ENCODE peak calls at places on chromosomes 1 and 21, in ten cellular contexts. One of them, this sample, is unnamed.
A peak's percentile ranks its signal among the peaks of the same experiment; 100 is the strongest.

GRCh38 chr1:209911746-209912145 is 26.3 kb upstream of the SYT14 start:
- DNase-seq in body of pancreas: no peak
- DNase-seq in breast epithelium: no peak
- DNase-seq in CD8-positive, alpha-beta T cell: no peak
- DNase-seq in cardiac muscle cell: no peak
- DNase-seq in ascending aorta: no peak
- DNase-seq in astrocyte: no peak
- DNase-seq in kidney: no peak
- DNase-seq in uterus: no peak
- DNase-seq in thoracic aorta: no peak
- DNase-seq in this sample: no peak

GRCh38 chr1:197743578-197743977 is 31.7 kb downstream of the DENND1B start:
- DNase-seq in body of pancreas: no peak
- DNase-seq in breast epithelium: no peak
- DNase-seq in CD8-positive, alpha-beta T cell: no peak
- DNase-seq in cardiac muscle cell: no peak
- DNase-seq in ascending aorta: no peak
- DNase-seq in astrocyte: no peak
- DNase-seq in kidney: no peak
- DNase-seq in uterus: no peak
- DNase-seq in thoracic aorta: no peak
- DNase-seq in this sample: no peak

GRCh38 chr1:37257646-37258045 is 216.7 kb upstream of the ZC3H12A start:
- DNase-seq in body of pancreas: no peak
- DNase-seq in breast epithelium: no peak
- DNase-seq in CD8-positive, alpha-beta T cell: no peak
- DNase-seq in cardiac muscle cell: no peak
- DNase-seq in ascending aorta: no peak
- DNase-seq in astrocyte: no peak
- DNase-seq in kidney: no peak
- DNase-seq in uterus: no peak
- DNase-seq in thoracic aorta: no peak
- DNase-seq in this sample: no peak

GRCh38 chr1:2388004-2388913 is 3.1 kb downstream of the MORN1 start:
- DNase-seq in body of pancreas: no peak
- DNase-seq in breast epithelium: no peak
- DNase-seq in CD8-positive, alpha-beta T cell: no peak
- DNase-seq in cardiac muscle cell: no peak
- DNase-seq in ascending aorta: no peak
- DNase-seq in astrocyte: no peak
- DNase-seq in kidney: peak; percentile 63
- DNase-seq in uterus: no peak
- DNase-seq in thoracic aorta: no peak
- DNase-seq in this sample: no peak

GRCh38 chr1:100037665-100038400 is 68.0 kb downstream of the SLC35A3 start:
- DNase-seq in body of pancreas: peak; percentile 91
- DNase-seq in breast epithelium: peak; percentile 89
- DNase-seq in CD8-positive, alpha-beta T cell: peak; percentile 88
- DNase-seq in cardiac muscle cell: peak; percentile 92
- DNase-seq in ascending aorta: peak; percentile 95
- DNase-seq in astrocyte: peak; percentile 70
- DNase-seq in kidney: peak; percentile 97
- DNase-seq in uterus: peak; percentile 87
- DNase-seq in thoracic aorta: peak; percentile 61
- DNase-seq in this sample: peak; percentile 93

GRCh38 chr1:38076455-38076854 is 29.9 kb upstream of the POU3F1 start:
- DNase-seq in body of pancreas: no peak
- DNase-seq in breast epithelium: no peak
- DNase-seq in CD8-positive, alpha-beta T cell: no peak
- DNase-seq in cardiac muscle cell: no peak
- DNase-seq in ascending aorta: no peak
- DNase-seq in astrocyte: no peak
- DNase-seq in kidney: no peak
- DNase-seq in uterus: no peak
- DNase-seq in thoracic aorta: no peak
- DNase-seq in this sample: no peak

GRCh38 chr1:57886376-57886775 is 462.5 kb upstream of the DAB1 start:
- DNase-seq in body of pancreas: no peak
- DNase-seq in breast epithelium: no peak
- DNase-seq in CD8-positive, alpha-beta T cell: no peak
- DNase-seq in cardiac muscle cell: no peak
- DNase-seq in ascending aorta: no peak
- DNase-seq in astrocyte: no peak
- DNase-seq in kidney: no peak
- DNase-seq in uterus: no peak
- DNase-seq in thoracic aorta: no peak
- DNase-seq in this sample: no peak

GRCh38 chr1:91402023-91402422 is 2.6 kb downstream of the HFM1 start:
- DNase-seq in body of pancreas: no peak
- DNase-seq in breast epithelium: no peak
- DNase-seq in CD8-positive, alpha-beta T cell: no peak
- DNase-seq in cardiac muscle cell: peak; percentile 40
- DNase-seq in ascending aorta: no peak
- DNase-seq in astrocyte: peak; percentile 16
- DNase-seq in kidney: no peak
- DNase-seq in uterus: no peak
- DNase-seq in thoracic aorta: no peak
- DNase-seq in this sample: no peak

GRCh38 chr21:42627527-42628289 is 25.7 kb upstream of the PDE9A start:
- DNase-seq in body of pancreas: no peak
- DNase-seq in breast epithelium: no peak
- DNase-seq in CD8-positive, alpha-beta T cell: no peak
- DNase-seq in cardiac muscle cell: no peak
- DNase-seq in ascending aorta: no peak
- DNase-seq in astrocyte: no peak
- DNase-seq in kidney: peak; percentile 42
- DNase-seq in uterus: no peak
- DNase-seq in thoracic aorta: no peak
- DNase-seq in this sample: no peak

GRCh38 chr1:222880586-222880985 is 65.7 kb downstream of the DISP1 start:
- DNase-seq in body of pancreas: no peak
- DNase-seq in breast epithelium: no peak
- DNase-seq in CD8-positive, alpha-beta T cell: no peak
- DNase-seq in cardiac muscle cell: peak; percentile 50
- DNase-seq in ascending aorta: no peak
- DNase-seq in astrocyte: peak; percentile 77
- DNase-seq in kidney: no peak
- DNase-seq in uterus: no peak
- DNase-seq in thoracic aorta: no peak
- DNase-seq in this sample: peak; percentile 39

GRCh38 chr1:187842406-187843165 is 1013.8 kb downstream of the PLA2G4A start:
- DNase-seq in body of pancreas: no peak
- DNase-seq in breast epithelium: no peak
- DNase-seq in CD8-positive, alpha-beta T cell: no peak
- DNase-seq in cardiac muscle cell: peak; percentile 33
- DNase-seq in ascending aorta: no peak
- DNase-seq in astrocyte: peak; percentile 34
- DNase-seq in kidney: no peak
- DNase-seq in uterus: peak; percentile 13
- DNase-seq in thoracic aorta: no peak
- DNase-seq in this sample: no peak

GRCh38 chr21:44569861-44570517 is 3.5 kb upstream of the KRTAP10-4 start:
- DNase-seq in body of pancreas: no peak
- DNase-seq in breast epithelium: peak; percentile 27
- DNase-seq in CD8-positive, alpha-beta T cell: no peak
- DNase-seq in cardiac muscle cell: no peak
- DNase-seq in ascending aorta: no peak
- DNase-seq in astrocyte: no peak
- DNase-seq in kidney: peak; percentile 35
- DNase-seq in uterus: no peak
- DNase-seq in thoracic aorta: no peak
- DNase-seq in this sample: no peak

GRCh38 chr1:175514309-175515001 is 228.9 kb downstream of the TNR start:
- DNase-seq in body of pancreas: no peak
- DNase-seq in breast epithelium: no peak
- DNase-seq in CD8-positive, alpha-beta T cell: no peak
- DNase-seq in cardiac muscle cell: peak; percentile 89
- DNase-seq in ascending aorta: no peak
- DNase-seq in astrocyte: peak; percentile 73
- DNase-seq in kidney: peak; percentile 77
- DNase-seq in uterus: no peak
- DNase-seq in thoracic aorta: no peak
- DNase-seq in this sample: no peak

GRCh38 chr1:226350504-226350865 is 41.5 kb upstream of the LIN9 start:
- DNase-seq in body of pancreas: no peak
- DNase-seq in breast epithelium: no peak
- DNase-seq in CD8-positive, alpha-beta T cell: no peak
- DNase-seq in cardiac muscle cell: no peak
- DNase-seq in ascending aorta: no peak
- DNase-seq in astrocyte: no peak
- DNase-seq in kidney: peak; percentile 32
- DNase-seq in uterus: no peak
- DNase-seq in thoracic aorta: no peak
- DNase-seq in this sample: no peak
- H3K27ac ChIP-seq in body of pancreas: no peak overlapping the region
- H3K27ac ChIP-seq in breast epithelium: no peak overlapping the region
- H3K27ac ChIP-seq in CD8-positive, alpha-beta T cell: no peak overlapping the region
- H3K27ac ChIP-seq in cardiac muscle cell: peak overlapping the region; percentile 67
- H3K27ac ChIP-seq in ascending aorta: no peak overlapping the region
- H3K27ac ChIP-seq in astrocyte: no peak overlapping the region
- H3K27ac ChIP-seq in kidney: no peak overlapping the region
- H3K27ac ChIP-seq in uterus: no peak overlapping the region
- H3K27ac ChIP-seq in thoracic aorta: no peak overlapping the region
- H3K27ac ChIP-seq in this sample: no peak overlapping the region

GRCh38 chr1:14970115-14970798 is 183.3 kb upstream of the TMEM51 start:
- DNase-seq in body of pancreas: peak; percentile 53
- DNase-seq in breast epithelium: no peak
- DNase-seq in CD8-positive, alpha-beta T cell: no peak
- DNase-seq in cardiac muscle cell: peak; percentile 81
- DNase-seq in ascending aorta: peak; percentile 94
- DNase-seq in astrocyte: peak; percentile 77
- DNase-seq in kidney: no peak
- DNase-seq in uterus: peak; percentile 29
- DNase-seq in thoracic aorta: peak; percentile 90
- DNase-seq in this sample: no peak

GRCh38 chr1:14969006-14969405 is 184.5 kb upstream of the TMEM51 start:
- DNase-seq in body of pancreas: no peak
- DNase-seq in breast epithelium: no peak
- DNase-seq in CD8-positive, alpha-beta T cell: no peak
- DNase-seq in cardiac muscle cell: no peak
- DNase-seq in ascending aorta: no peak
- DNase-seq in astrocyte: no peak
- DNase-seq in kidney: no peak
- DNase-seq in uterus: no peak
- DNase-seq in thoracic aorta: no peak
- DNase-seq in this sample: no peak

GRCh38 chr1:14971201-14971600 is 182.3 kb upstream of the TMEM51 start:
- DNase-seq in body of pancreas: no peak
- DNase-seq in breast epithelium: no peak
- DNase-seq in CD8-positive, alpha-beta T cell: no peak
- DNase-seq in cardiac muscle cell: no peak
- DNase-seq in ascending aorta: no peak
- DNase-seq in astrocyte: no peak
- DNase-seq in kidney: no peak
- DNase-seq in uterus: no peak
- DNase-seq in thoracic aorta: no peak
- DNase-seq in this sample: no peak

GRCh38 chr1:14970799-14971141 is 182.8 kb upstream of the TMEM51 start:
- DNase-seq in body of pancreas: no peak
- DNase-seq in breast epithelium: no peak
- DNase-seq in CD8-positive, alpha-beta T cell: no peak
- DNase-seq in cardiac muscle cell: no peak
- DNase-seq in ascending aorta: no peak
- DNase-seq in astrocyte: no peak
- DNase-seq in kidney: no peak
- DNase-seq in uterus: no peak
- DNase-seq in thoracic aorta: no peak
- DNase-seq in this sample: no peak

DNA sequence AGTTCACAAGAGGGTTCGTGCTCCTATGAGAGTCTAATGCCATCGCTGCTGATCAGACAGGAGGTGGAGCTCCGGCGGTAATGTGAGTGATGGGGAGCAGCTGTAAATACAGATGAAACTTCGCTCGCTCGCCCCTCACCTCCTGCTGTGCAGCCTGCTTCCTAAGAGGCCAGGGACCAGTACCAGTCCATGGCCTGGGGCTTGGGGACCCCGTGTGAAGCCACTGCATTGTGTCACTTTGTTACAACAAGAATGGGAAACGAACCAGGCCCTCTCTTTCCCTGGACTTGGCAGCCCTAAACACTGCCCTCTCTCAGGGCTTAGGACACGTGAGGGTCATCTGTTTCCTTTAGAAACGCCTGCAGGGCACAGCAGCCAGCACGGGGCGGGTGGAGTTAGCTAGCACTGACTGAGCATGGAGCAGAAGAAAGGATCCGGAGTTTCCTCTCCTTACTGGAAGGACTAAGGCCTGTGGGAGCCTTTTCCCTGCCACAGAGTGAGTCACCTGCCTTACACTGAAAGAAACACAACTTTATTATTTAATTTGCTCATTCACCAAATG is 185.2 kb upstream of the TMEM51 start:
- DNase-seq in body of pancreas: peak; percentile 22
- DNase-seq in breast epithelium: peak; percentile 73
- DNase-seq in CD8-positive, alpha-beta T cell: no peak
- DNase-seq in cardiac muscle cell: peak; percentile 50
- DNase-seq in ascending aorta: peak; percentile 92
- DNase-seq in astrocyte: peak; percentile 87
- DNase-seq in kidney: peak; percentile 93
- DNase-seq in uterus: no peak
- DNase-seq in thoracic aorta: peak; percentile 55
- DNase-seq in this sample: no peak
- H3K4me1 ChIP-seq in body of pancreas: no peaks in the 10 kb centered on the region
- H3K4me1 ChIP-seq in breast epithelium: peaks cover 17% of the 10 kb centered on the region
- H3K4me1 ChIP-seq in CD8-positive, alpha-beta T cell: peaks cover 21% of the 10 kb centered on the region
- H3K4me1 ChIP-seq in cardiac muscle cell: no peaks in the 10 kb centered on the region
- H3K4me1 ChIP-seq in ascending aorta: peaks cover 12% of the 10 kb centered on the region
- H3K4me1 ChIP-seq in astrocyte: peaks cover 28% of the 10 kb centered on the region
- H3K4me1 ChIP-seq in kidney: peaks cover 25% of the 10 kb centered on the region
- H3K4me1 ChIP-seq in uterus: no peaks in the 10 kb centered on the region
- H3K4me1 ChIP-seq in thoracic aorta: peaks cover 29% of the 10 kb centered on the region
- H3K4me1 ChIP-seq in this sample: no peaks in the 10 kb centered on the region

GRCh38 chr1:1039145-1039910 is 19.4 kb downstream of the AGRN start:
- DNase-seq in body of pancreas: no peak
- DNase-seq in breast epithelium: no peak
- DNase-seq in CD8-positive, alpha-beta T cell: no peak
- DNase-seq in cardiac muscle cell: no peak
- DNase-seq in ascending aorta: no peak
- DNase-seq in astrocyte: no peak
- DNase-seq in kidney: no peak
- DNase-seq in uterus: no peak
- DNase-seq in thoracic aorta: no peak
- DNase-seq in this sample: no peak
- H3K4me3 ChIP-seq in body of pancreas: no peak overlapping the region
- H3K4me3 ChIP-seq in breast epithelium: peak overlapping the region; percentile 66
- H3K4me3 ChIP-seq in CD8-positive, alpha-beta T cell: peak overlapping the region; percentile 57
- H3K4me3 ChIP-seq in cardiac muscle cell: no peak overlapping the region
- H3K4me3 ChIP-seq in ascending aorta: no peak overlapping the region
- H3K4me3 ChIP-seq in astrocyte: no peak overlapping the region
- H3K4me3 ChIP-seq in kidney: no peak overlapping the region
- H3K4me3 ChIP-seq in uterus: no peak overlapping the region
- H3K4me3 ChIP-seq in thoracic aorta: no peak overlapping the region
- H3K4me3 ChIP-seq in this sample: no peak overlapping the region

DNA sequence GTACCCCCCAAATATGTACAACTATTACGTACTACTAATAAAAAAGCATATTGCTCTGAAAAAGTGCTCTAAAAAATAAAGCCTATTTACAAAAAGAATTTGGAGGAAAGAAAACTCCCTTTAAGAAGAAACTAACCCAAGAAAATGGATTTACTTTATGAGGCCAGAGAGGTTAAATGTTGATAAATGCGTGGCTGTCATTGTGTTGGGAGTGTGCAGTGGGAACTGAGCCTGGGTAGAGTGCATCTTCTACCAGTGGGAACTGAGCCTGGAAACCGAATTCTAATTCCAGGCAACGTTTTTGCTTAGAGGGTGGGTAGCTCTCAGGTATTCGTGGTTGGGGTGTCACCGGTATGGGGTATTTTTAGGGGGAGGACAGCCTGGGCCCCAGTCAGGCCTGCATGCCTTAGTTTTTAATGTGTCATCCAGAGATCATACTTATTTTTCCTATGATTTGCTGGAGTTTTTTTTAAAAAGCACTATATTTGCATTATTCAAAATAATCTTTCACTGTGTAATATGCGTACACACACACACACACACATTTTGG is 24.1 kb upstream of the RNF187 start:
- DNase-seq in body of pancreas: no peak
- DNase-seq in breast epithelium: no peak
- DNase-seq in CD8-positive, alpha-beta T cell: no peak
- DNase-seq in cardiac muscle cell: no peak
- DNase-seq in ascending aorta: no peak
- DNase-seq in astrocyte: no peak
- DNase-seq in kidney: no peak
- DNase-seq in uterus: no peak
- DNase-seq in thoracic aorta: no peak
- DNase-seq in this sample: no peak
- H3K27ac ChIP-seq in body of pancreas: no peak overlapping the region
- H3K27ac ChIP-seq in breast epithelium: no peak overlapping the region
- H3K27ac ChIP-seq in CD8-positive, alpha-beta T cell: no peak overlapping the region
- H3K27ac ChIP-seq in cardiac muscle cell: no peak overlapping the region
- H3K27ac ChIP-seq in ascending aorta: no peak overlapping the region
- H3K27ac ChIP-seq in astrocyte: no peak overlapping the region
- H3K27ac ChIP-seq in kidney: no peak overlapping the region
- H3K27ac ChIP-seq in uterus: no peak overlapping the region
- H3K27ac ChIP-seq in thoracic aorta: no peak overlapping the region
- H3K27ac ChIP-seq in this sample: peak overlapping the region; percentile 11